ENCODE peak calls at places on chromosomes 6 and 20, in six cellular contexts. Q, Y, R, F, X and E are unnamed samples. For H3K9me3, the result is how much of the 10 kb centered on the place peaks cover.

GRCh38 chr6:129370268-129370916 is 339.6 kb downstream of the ARHGAP18 start:
- DNase-seq in R (peak), F (peak), Y (peak), Q (peak), X (peak), E (no peak)

GRCh38 chr20:49245921-49246740 is 26.9 kb downstream of the DDX27 start:
- DNase-seq in X (peak), F (peak), R (peak), Y (no peak), Q (no peak), E (no peak)

GRCh38 chr6:15574497-15574896 is 88.3 kb downstream of the DTNBP1 start:
- DNase-seq in F (no peak), Q (no peak), X (no peak), R (no peak), Y (no peak), E (no peak)

GRCh38 chr6:44775121-44775520 is 387.6 kb downstream of the CDC5L start:
- DNase-seq in R (no peak), X (no peak), Y (no peak), F (no peak), Q (no peak), E (no peak)

GRCh38 chr20:21395666-21396044 is 1.7 kb downstream of the NKX2-4 start:
- DNase-seq in Q (no peak), R (peak), Y (peak), F (peak), X (no peak), E (peak)

GRCh38 chr20:32112862-32113261 is 3.3 kb downstream of the TM9SF4 start:
- DNase-seq in Q (no peak), X (no peak), R (no peak), F (no peak), Y (no peak), E (no peak)

GRCh38 chr6:85775883-85776282 is 133.2 kb upstream of the SYNCRIP start:
- DNase-seq in X (no peak), Y (no peak), F (no peak), Q (no peak), R (no peak), E (no peak)

GRCh38 chr6:112735129-112735528 is 388.0 kb downstream of the RFPL4B start:
- DNase-seq in Q (no peak), R (no peak), X (no peak), F (no peak), Y (no peak), E (no peak)

GRCh38 chr6:78810146-78810545 is 57.2 kb upstream of the IRAK1BP1 start:
- DNase-seq in F (no peak), R (no peak), X (peak), Q (peak), Y (no peak), E (no peak)

GRCh38 chr6:35553309-35553708 is 40.6 kb upstream of the TULP1 start:
- DNase-seq in Y (no peak), F (no peak), Q (no peak), R (no peak), X (no peak), E (no peak)

GRCh38 chr6:162068340-162068739 is 659.2 kb downstream of the PRKN start:
- DNase-seq in Y (no peak), F (no peak), R (no peak), Q (no peak), X (no peak), E (no peak)
- H3K9me3 ChIP-seq in Y (under half), F (under half), R (under half), Q (under half), X (under half), E (under half)

DNA sequence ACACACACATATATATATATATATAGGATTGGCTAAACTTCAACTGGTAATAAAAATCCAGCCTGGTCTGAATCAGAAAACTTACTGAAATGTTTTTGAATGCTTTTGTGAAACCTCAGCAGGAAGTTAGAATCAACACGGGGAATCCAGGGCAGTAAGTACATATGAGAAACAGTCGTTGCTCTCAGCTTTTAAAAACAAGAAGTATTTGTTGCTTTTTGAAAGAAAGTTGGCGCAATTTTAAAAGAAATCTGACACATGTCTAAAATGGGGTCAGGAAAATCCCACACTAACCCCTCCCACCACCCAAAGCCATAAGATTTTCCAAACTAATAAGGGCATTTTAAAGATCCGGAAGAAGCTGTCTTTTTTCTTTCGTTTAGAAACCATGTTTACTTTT is 11.5 kb upstream of the CCDC170 start:
- DNase-seq in Q (no peak), X (no peak), F (no peak), Y (no peak), R (peak), E (no peak)
- H3K9me3 ChIP-seq in Q (under half), X (under half), F (under half), Y (under half), R (under half), E (under half)

GRCh38 chr6:303948-304558 is 11.8 kb downstream of the DUSP22 start:
- DNase-seq in R (no peak), X (no peak), F (no peak), Q (no peak), Y (no peak), E (no peak)
- H3K9me3 ChIP-seq in R (under half), X (under half), F (under half), Q (half or more), Y (under half), E (under half)

GRCh38 chr6:355373-355772 is 36.2 kb upstream of the IRF4 start:
- DNase-seq in R (no peak), X (no peak), Y (no peak), Q (no peak), F (no peak), E (no peak)
- H3K9me3 ChIP-seq in R (under half), X (under half), Y (under half), Q (under half), F (under half), E (under half)

GRCh38 chr20:64105846-64106434 is 1.4 kb downstream of the NPBWR2 start:
- DNase-seq in R (no peak), X (no peak), F (no peak), Y (no peak), Q (no peak), E (no peak)

GRCh38 chr20:64107736-64108457 is 532 bp upstream of the NPBWR2 start:
- DNase-seq in R (no peak), X (no peak), F (no peak), Q (no peak), Y (no peak), E (no peak)

GRCh38 chr20:64108731-64109389 is 1.5 kb upstream of the NPBWR2 start:
- DNase-seq in X (no peak), Y (no peak), R (no peak), Q (no peak), F (no peak), E (no peak)

GRCh38 chr20:64106435-64106961 is 867 bp downstream of the NPBWR2 start:
- DNase-seq in F (no peak), X (no peak), R (no peak), Y (no peak), Q (no peak), E (peak)

GRCh38 chr20:64106981-64107735 is at the start of gene NPBWR2:
- DNase-seq in Q (no peak), Y (peak), R (no peak), F (peak), X (no peak), E (no peak)
- H3K9me3 ChIP-seq in Q (under half), Y (under half), R (under half), F (under half), X (under half), E (under half)

DNA sequence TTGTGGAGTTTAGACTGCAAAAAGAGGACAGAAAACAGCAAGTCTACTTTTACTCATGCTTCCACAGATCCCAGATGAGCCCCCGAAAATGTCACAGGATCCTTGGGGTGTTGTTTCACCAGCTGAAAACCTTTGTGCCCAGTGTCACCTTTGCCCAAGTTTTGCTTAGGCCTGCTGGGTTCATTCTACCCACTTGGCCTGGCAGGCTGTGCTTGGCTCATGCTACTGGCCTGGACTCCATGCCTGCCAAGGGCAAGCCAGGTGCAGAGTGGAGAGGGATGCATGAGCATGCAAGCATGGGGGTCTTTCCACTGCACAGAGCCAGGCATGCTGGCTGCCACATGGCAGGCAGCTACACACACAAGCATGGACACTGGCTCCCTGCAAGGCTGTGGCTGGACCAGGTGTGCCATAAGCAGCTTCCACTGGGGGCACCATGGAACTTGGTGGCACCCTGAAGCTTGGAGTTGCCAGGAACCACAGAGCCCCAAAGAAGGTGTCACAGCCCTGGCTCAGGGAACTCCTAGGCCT is 1082.0 kb downstream of the KHDRBS2 start:
- DNase-seq in X (no peak), R (no peak), Q (no peak), Y (no peak), F (no peak), E (no peak)
- H3K9me3 ChIP-seq in X (under half), R (under half), Q (under half), Y (under half), F (under half), E (under half)

GRCh38 chr20:53826090-53826489 is 232.5 kb upstream of the ZNF217 start:
- DNase-seq in F (no peak), Q (no peak), Y (no peak), R (no peak), X (no peak), E (no peak)

GRCh38 chr20:53824779-53825178 is 231.1 kb upstream of the ZNF217 start:
- DNase-seq in Q (no peak), F (no peak), X (no peak), R (no peak), Y (no peak), E (no peak)

GRCh38 chr20:53825282-53825681 is 231.6 kb upstream of the ZNF217 start:
- DNase-seq in R (no peak), Q (no peak), Y (no peak), X (no peak), F (no peak), E (no peak)

GRCh38 chr20:53822534-53822933 is 228.9 kb upstream of the ZNF217 start:
- DNase-seq in Q (no peak), R (no peak), Y (no peak), X (no peak), F (no peak), E (no peak)

DNA sequence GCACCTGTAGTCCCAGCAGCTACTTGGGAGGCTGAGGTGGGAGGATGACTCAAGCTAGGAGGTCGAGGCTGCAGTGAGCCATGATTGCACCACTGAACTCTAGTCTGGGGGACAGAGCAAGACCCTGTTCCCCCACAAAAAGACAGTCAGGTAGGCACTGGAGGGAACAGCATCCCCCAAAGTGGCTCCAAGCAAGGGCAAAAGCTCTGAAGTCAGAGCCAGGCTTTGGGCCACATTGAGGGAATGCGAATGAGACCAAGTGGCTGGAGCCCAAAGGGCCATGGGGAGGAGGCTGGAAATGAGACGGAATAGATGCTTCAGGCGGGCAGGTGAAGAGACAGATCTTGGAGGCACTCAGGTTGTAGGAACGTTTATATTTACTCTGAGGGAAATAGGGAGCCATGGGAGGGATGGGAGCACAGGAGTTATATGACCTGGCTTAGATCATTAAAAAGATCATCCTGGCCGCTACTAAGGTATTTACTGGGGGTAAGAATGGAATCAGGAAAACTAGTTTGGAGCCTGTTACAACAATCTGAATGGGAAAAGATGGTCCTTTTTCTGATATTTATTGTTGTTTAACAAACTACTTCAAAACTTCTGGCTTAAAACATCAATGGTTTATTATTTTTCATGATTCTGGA is 229.6 kb upstream of the ZNF217 start:
- DNase-seq in F (no peak), X (no peak), R (no peak), Q (no peak), Y (no peak), E (no peak)
- H3K9me3 ChIP-seq in F (under half), X (under half), R (under half), Q (under half), Y (under half), E (under half)

DNA sequence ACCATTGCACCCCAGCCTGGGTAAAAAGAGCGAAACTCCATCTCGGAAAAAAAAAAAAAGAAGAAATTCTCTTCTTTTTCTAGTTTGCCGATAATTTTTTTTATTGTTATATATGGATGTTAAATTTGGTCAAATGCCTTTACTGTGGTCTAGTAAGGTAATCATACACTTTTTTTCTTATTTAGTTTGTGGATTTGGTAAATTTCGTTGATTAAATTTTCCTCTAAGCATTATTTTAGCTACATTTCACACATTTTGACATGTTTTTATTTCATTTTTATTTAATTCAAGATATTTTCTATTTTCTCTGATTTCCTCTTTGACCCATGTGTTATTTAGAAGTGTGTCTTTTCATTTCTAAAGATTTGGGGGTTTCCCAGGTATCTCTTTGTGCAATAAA is 18.0 kb upstream of the ELOVL2 start:
- DNase-seq in Y (no peak), F (no peak), X (no peak), R (no peak), Q (no peak), E (no peak)
- H3K9me3 ChIP-seq in Y (under half), F (under half), X (under half), R (under half), Q (under half), E (under half)

DNA sequence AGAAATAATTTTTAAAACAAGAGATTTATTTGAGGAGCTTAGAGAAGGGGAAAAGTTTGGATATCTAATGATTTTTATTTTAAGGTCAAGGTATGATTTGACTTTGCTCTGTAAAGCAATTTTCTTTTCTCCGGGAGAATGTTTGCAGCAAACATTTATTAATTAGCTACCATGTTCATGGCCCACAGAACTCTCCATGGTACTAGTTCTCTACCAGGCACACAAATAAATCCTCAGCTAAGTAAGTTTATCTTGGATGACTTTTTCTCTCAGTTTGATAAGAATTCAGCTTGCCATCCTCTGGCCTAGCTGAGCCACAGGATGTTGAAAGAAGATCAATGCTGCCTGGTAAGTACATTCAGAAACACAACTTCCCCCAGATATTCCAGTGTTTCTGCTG is 94.3 kb downstream of the PHACTR3 start:
- DNase-seq in Y (no peak), X (no peak), R (no peak), F (no peak), Q (no peak), E (no peak)
- H3K9me3 ChIP-seq in Y (under half), X (under half), R (under half), F (under half), Q (under half), E (under half)